ENCODE peak calls at places on chromosomes 4 and X, in ten cellular contexts. One of them, this sample, is unnamed.

GRCh38 chrX:16797358-16797757 is 11.1 kb downstream of the TXLNG start:
- DNase-seq in stimulated activated CD4-positive, alpha-beta T cell treated with anti-CD3 and anti-CD28 coated beads, Interleukin-4, amount 100 ng/mL, for 24 hours: no peak
- DNase-seq in fibroblast of lung: peak; percentile 62
- DNase-seq in GM04504: peak; percentile 17
- DNase-seq in adrenal gland: no peak
- DNase-seq in non-pigmented ciliary epithelial cell: no peak
- DNase-seq in iris pigment epithelial cell: peak; percentile 6
- DNase-seq in hippocampal formation: no peak
- DNase-seq in A549: no peak
- DNase-seq in germinal center: no peak
- DNase-seq in this sample: peak; percentile 69

GRCh38 chr4:95761441-95761840 is 78.5 kb upstream of the PDHA2 start:
- DNase-seq in stimulated activated CD4-positive, alpha-beta T cell treated with anti-CD3 and anti-CD28 coated beads, Interleukin-4, amount 100 ng/mL, for 24 hours: no peak
- DNase-seq in fibroblast of lung: peak; percentile 40
- DNase-seq in GM04504: no peak
- DNase-seq in adrenal gland: no peak
- DNase-seq in non-pigmented ciliary epithelial cell: peak; percentile 8
- DNase-seq in iris pigment epithelial cell: peak; percentile 36
- DNase-seq in hippocampal formation: no peak
- DNase-seq in A549: peak; percentile 21
- DNase-seq in germinal center: no peak
- DNase-seq in this sample: no peak

GRCh38 chr4:154076921-154077320 is 288.0 kb upstream of the SFRP2 start:
- DNase-seq in stimulated activated CD4-positive, alpha-beta T cell treated with anti-CD3 and anti-CD28 coated beads, Interleukin-4, amount 100 ng/mL, for 24 hours: no peak
- DNase-seq in fibroblast of lung: no peak
- DNase-seq in GM04504: peak; percentile 9
- DNase-seq in adrenal gland: no peak
- DNase-seq in non-pigmented ciliary epithelial cell: no peak
- DNase-seq in iris pigment epithelial cell: no peak
- DNase-seq in hippocampal formation: no peak
- DNase-seq in A549: no peak
- DNase-seq in germinal center: no peak
- DNase-seq in this sample: no peak

GRCh38 chr4:119132306-119132705 is 3.3 kb upstream of the MYOZ2 start:
- DNase-seq in stimulated activated CD4-positive, alpha-beta T cell treated with anti-CD3 and anti-CD28 coated beads, Interleukin-4, amount 100 ng/mL, for 24 hours: no peak
- DNase-seq in fibroblast of lung: no peak
- DNase-seq in GM04504: no peak
- DNase-seq in adrenal gland: no peak
- DNase-seq in non-pigmented ciliary epithelial cell: no peak
- DNase-seq in iris pigment epithelial cell: no peak
- DNase-seq in hippocampal formation: no peak
- DNase-seq in A549: no peak
- DNase-seq in germinal center: no peak
- DNase-seq in this sample: no peak

GRCh38 chr4:155906554-155907247 is 3.2 kb downstream of the TDO2 start:
- DNase-seq in stimulated activated CD4-positive, alpha-beta T cell treated with anti-CD3 and anti-CD28 coated beads, Interleukin-4, amount 100 ng/mL, for 24 hours: no peak
- DNase-seq in fibroblast of lung: peak; percentile 100
- DNase-seq in GM04504: peak; percentile 98
- DNase-seq in adrenal gland: no peak
- DNase-seq in non-pigmented ciliary epithelial cell: peak; percentile 93
- DNase-seq in iris pigment epithelial cell: peak; percentile 98
- DNase-seq in hippocampal formation: no peak
- DNase-seq in A549: peak; percentile 16
- DNase-seq in germinal center: no peak
- DNase-seq in this sample: peak; percentile 33

GRCh38 chr4:37737456-37737855 is 51.3 kb upstream of the RELL1 start:
- DNase-seq in stimulated activated CD4-positive, alpha-beta T cell treated with anti-CD3 and anti-CD28 coated beads, Interleukin-4, amount 100 ng/mL, for 24 hours: no peak
- DNase-seq in fibroblast of lung: peak; percentile 75
- DNase-seq in GM04504: peak; percentile 3
- DNase-seq in adrenal gland: no peak
- DNase-seq in non-pigmented ciliary epithelial cell: no peak
- DNase-seq in iris pigment epithelial cell: peak; percentile 83
- DNase-seq in hippocampal formation: no peak
- DNase-seq in A549: no peak
- DNase-seq in germinal center: no peak
- DNase-seq in this sample: no peak

GRCh38 chr4:102348701-102349100 is 3.4 kb upstream of the SLC39A8 start:
- DNase-seq in stimulated activated CD4-positive, alpha-beta T cell treated with anti-CD3 and anti-CD28 coated beads, Interleukin-4, amount 100 ng/mL, for 24 hours: no peak
- DNase-seq in fibroblast of lung: no peak
- DNase-seq in GM04504: no peak
- DNase-seq in adrenal gland: no peak
- DNase-seq in non-pigmented ciliary epithelial cell: no peak
- DNase-seq in iris pigment epithelial cell: no peak
- DNase-seq in hippocampal formation: no peak
- DNase-seq in A549: no peak
- DNase-seq in germinal center: no peak
- DNase-seq in this sample: no peak

GRCh38 chrX:103780701-103781402 is 4.2 kb downstream of the PLP1 start:
- DNase-seq in stimulated activated CD4-positive, alpha-beta T cell treated with anti-CD3 and anti-CD28 coated beads, Interleukin-4, amount 100 ng/mL, for 24 hours: no peak
- DNase-seq in fibroblast of lung: no peak
- DNase-seq in GM04504: no peak
- DNase-seq in adrenal gland: no peak
- DNase-seq in non-pigmented ciliary epithelial cell: no peak
- DNase-seq in iris pigment epithelial cell: no peak
- DNase-seq in hippocampal formation: peak; percentile 93
- DNase-seq in A549: no peak
- DNase-seq in germinal center: no peak
- DNase-seq in this sample: no peak

GRCh38 chrX:71095971-71096701 is 485 bp downstream of the FOXO4 start:
- DNase-seq in stimulated activated CD4-positive, alpha-beta T cell treated with anti-CD3 and anti-CD28 coated beads, Interleukin-4, amount 100 ng/mL, for 24 hours: no peak
- DNase-seq in fibroblast of lung: no peak
- DNase-seq in GM04504: no peak
- DNase-seq in adrenal gland: no peak
- DNase-seq in non-pigmented ciliary epithelial cell: no peak
- DNase-seq in iris pigment epithelial cell: no peak
- DNase-seq in hippocampal formation: peak; percentile 38
- DNase-seq in A549: no peak
- DNase-seq in germinal center: no peak
- DNase-seq in this sample: peak; percentile 84

GRCh38 chrX:146278381-146278780 is 460.8 kb downstream of the SLITRK2 start:
- DNase-seq in stimulated activated CD4-positive, alpha-beta T cell treated with anti-CD3 and anti-CD28 coated beads, Interleukin-4, amount 100 ng/mL, for 24 hours: no peak
- DNase-seq in fibroblast of lung: no peak
- DNase-seq in GM04504: no peak
- DNase-seq in adrenal gland: peak; percentile 19
- DNase-seq in non-pigmented ciliary epithelial cell: no peak
- DNase-seq in iris pigment epithelial cell: no peak
- DNase-seq in hippocampal formation: no peak
- DNase-seq in A549: no peak
- DNase-seq in germinal center: no peak
- DNase-seq in this sample: no peak

GRCh38 chrX:65712005-65712861 is 44.8 kb downstream of the MSN start:
- DNase-seq in stimulated activated CD4-positive, alpha-beta T cell treated with anti-CD3 and anti-CD28 coated beads, Interleukin-4, amount 100 ng/mL, for 24 hours: no peak
- DNase-seq in fibroblast of lung: peak; percentile 27
- DNase-seq in GM04504: no peak
- DNase-seq in adrenal gland: no peak
- DNase-seq in non-pigmented ciliary epithelial cell: no peak
- DNase-seq in iris pigment epithelial cell: no peak
- DNase-seq in hippocampal formation: no peak
- DNase-seq in A549: no peak
- DNase-seq in germinal center: no peak
- DNase-seq in this sample: no peak

GRCh38 chr4:37793562-37793961 is 32.9 kb upstream of the PGM2 start:
- DNase-seq in stimulated activated CD4-positive, alpha-beta T cell treated with anti-CD3 and anti-CD28 coated beads, Interleukin-4, amount 100 ng/mL, for 24 hours: no peak
- DNase-seq in fibroblast of lung: peak; percentile 28
- DNase-seq in GM04504: no peak
- DNase-seq in adrenal gland: no peak
- DNase-seq in non-pigmented ciliary epithelial cell: no peak
- DNase-seq in iris pigment epithelial cell: peak; percentile 15
- DNase-seq in hippocampal formation: no peak
- DNase-seq in A549: peak; percentile 17
- DNase-seq in germinal center: peak; percentile 8
- DNase-seq in this sample: no peak

GRCh38 chr4:85005865-85006377 is 39.4 kb upstream of the WDFY3 start:
- DNase-seq in stimulated activated CD4-positive, alpha-beta T cell treated with anti-CD3 and anti-CD28 coated beads, Interleukin-4, amount 100 ng/mL, for 24 hours: no peak
- DNase-seq in fibroblast of lung: peak; percentile 94
- DNase-seq in GM04504: peak; percentile 69
- DNase-seq in adrenal gland: peak; percentile 65
- DNase-seq in non-pigmented ciliary epithelial cell: no peak
- DNase-seq in iris pigment epithelial cell: peak; percentile 93
- DNase-seq in hippocampal formation: no peak
- DNase-seq in A549: no peak
- DNase-seq in germinal center: no peak
- DNase-seq in this sample: no peak

GRCh38 chr4:7186516-7187296 is 5.6 kb upstream of the SORCS2 start:
- DNase-seq in stimulated activated CD4-positive, alpha-beta T cell treated with anti-CD3 and anti-CD28 coated beads, Interleukin-4, amount 100 ng/mL, for 24 hours: no peak
- DNase-seq in fibroblast of lung: no peak
- DNase-seq in GM04504: no peak
- DNase-seq in adrenal gland: no peak
- DNase-seq in non-pigmented ciliary epithelial cell: no peak
- DNase-seq in iris pigment epithelial cell: no peak
- DNase-seq in hippocampal formation: no peak
- DNase-seq in A549: no peak
- DNase-seq in germinal center: no peak
- DNase-seq in this sample: peak; percentile 32

GRCh38 chr4:177385576-177386320 is 56.5 kb downstream of the AGA start:
- DNase-seq in stimulated activated CD4-positive, alpha-beta T cell treated with anti-CD3 and anti-CD28 coated beads, Interleukin-4, amount 100 ng/mL, for 24 hours: no peak
- DNase-seq in fibroblast of lung: peak; percentile 23
- DNase-seq in GM04504: peak; percentile 2
- DNase-seq in adrenal gland: no peak
- DNase-seq in non-pigmented ciliary epithelial cell: no peak
- DNase-seq in iris pigment epithelial cell: no peak
- DNase-seq in hippocampal formation: no peak
- DNase-seq in A549: no peak
- DNase-seq in germinal center: no peak
- DNase-seq in this sample: no peak

GRCh38 chr4:93771640-93772411 is 56.7 kb upstream of the ATOH1 start:
- DNase-seq in stimulated activated CD4-positive, alpha-beta T cell treated with anti-CD3 and anti-CD28 coated beads, Interleukin-4, amount 100 ng/mL, for 24 hours: no peak
- DNase-seq in fibroblast of lung: peak; percentile 12
- DNase-seq in GM04504: no peak
- DNase-seq in adrenal gland: no peak
- DNase-seq in non-pigmented ciliary epithelial cell: no peak
- DNase-seq in iris pigment epithelial cell: no peak
- DNase-seq in hippocampal formation: no peak
- DNase-seq in A549: no peak
- DNase-seq in germinal center: no peak
- DNase-seq in this sample: no peak

GRCh38 chr4:139905489-139905888 is 239.9 kb downstream of the MGST2 start:
- DNase-seq in stimulated activated CD4-positive, alpha-beta T cell treated with anti-CD3 and anti-CD28 coated beads, Interleukin-4, amount 100 ng/mL, for 24 hours: no peak
- DNase-seq in fibroblast of lung: no peak
- DNase-seq in GM04504: no peak
- DNase-seq in adrenal gland: no peak
- DNase-seq in non-pigmented ciliary epithelial cell: no peak
- DNase-seq in iris pigment epithelial cell: no peak
- DNase-seq in hippocampal formation: no peak
- DNase-seq in A549: no peak
- DNase-seq in germinal center: no peak
- DNase-seq in this sample: no peak

GRCh38 chrX:85619962-85620361 is 240.5 kb upstream of the POF1B start:
- DNase-seq in stimulated activated CD4-positive, alpha-beta T cell treated with anti-CD3 and anti-CD28 coated beads, Interleukin-4, amount 100 ng/mL, for 24 hours: no peak
- DNase-seq in fibroblast of lung: no peak
- DNase-seq in GM04504: no peak
- DNase-seq in adrenal gland: no peak
- DNase-seq in non-pigmented ciliary epithelial cell: no peak
- DNase-seq in iris pigment epithelial cell: no peak
- DNase-seq in hippocampal formation: no peak
- DNase-seq in A549: no peak
- DNase-seq in germinal center: no peak
- DNase-seq in this sample: no peak

GRCh38 chr4:55393461-55394320 is 2.1 kb upstream of the TMEM165 start:
- DNase-seq in stimulated activated CD4-positive, alpha-beta T cell treated with anti-CD3 and anti-CD28 coated beads, Interleukin-4, amount 100 ng/mL, for 24 hours: no peak
- DNase-seq in fibroblast of lung: peak; percentile 59
- DNase-seq in GM04504: no peak
- DNase-seq in adrenal gland: no peak
- DNase-seq in non-pigmented ciliary epithelial cell: no peak
- DNase-seq in iris pigment epithelial cell: no peak
- DNase-seq in hippocampal formation: peak; percentile 49
- DNase-seq in A549: no peak
- DNase-seq in germinal center: no peak
- DNase-seq in this sample: no peak

GRCh38 chr4:51831133-51831532 is 11.8 kb upstream of the DCUN1D4 start:
- DNase-seq in stimulated activated CD4-positive, alpha-beta T cell treated with anti-CD3 and anti-CD28 coated beads, Interleukin-4, amount 100 ng/mL, for 24 hours: peak; percentile 65
- DNase-seq in fibroblast of lung: peak; percentile 59
- DNase-seq in GM04504: no peak
- DNase-seq in adrenal gland: peak; percentile 73
- DNase-seq in non-pigmented ciliary epithelial cell: no peak
- DNase-seq in iris pigment epithelial cell: peak; percentile 55
- DNase-seq in hippocampal formation: no peak
- DNase-seq in A549: peak; percentile 47
- DNase-seq in germinal center: no peak
- DNase-seq in this sample: peak; percentile 72

GRCh38 chr4:168777277-168777965 is 232.6 kb downstream of the CBR4 start:
- DNase-seq in stimulated activated CD4-positive, alpha-beta T cell treated with anti-CD3 and anti-CD28 coated beads, Interleukin-4, amount 100 ng/mL, for 24 hours: no peak
- DNase-seq in fibroblast of lung: no peak
- DNase-seq in GM04504: no peak
- DNase-seq in adrenal gland: no peak
- DNase-seq in non-pigmented ciliary epithelial cell: no peak
- DNase-seq in iris pigment epithelial cell: no peak
- DNase-seq in hippocampal formation: no peak
- DNase-seq in A549: no peak
- DNase-seq in germinal center: no peak
- DNase-seq in this sample: no peak

GRCh38 chrX:53280703-53281320 is 572 bp downstream of the IQSEC2 start:
- DNase-seq in stimulated activated CD4-positive, alpha-beta T cell treated with anti-CD3 and anti-CD28 coated beads, Interleukin-4, amount 100 ng/mL, for 24 hours: no peak
- DNase-seq in fibroblast of lung: peak; percentile 46
- DNase-seq in GM04504: no peak
- DNase-seq in adrenal gland: peak; percentile 58
- DNase-seq in non-pigmented ciliary epithelial cell: no peak
- DNase-seq in iris pigment epithelial cell: peak; percentile 51
- DNase-seq in hippocampal formation: no peak
- DNase-seq in A549: no peak
- DNase-seq in germinal center: no peak
- DNase-seq in this sample: peak; percentile 66

GRCh38 chrX:111435469-111435868 is 23.5 kb upstream of the DCX start:
- DNase-seq in stimulated activated CD4-positive, alpha-beta T cell treated with anti-CD3 and anti-CD28 coated beads, Interleukin-4, amount 100 ng/mL, for 24 hours: no peak
- DNase-seq in fibroblast of lung: no peak
- DNase-seq in GM04504: no peak
- DNase-seq in adrenal gland: no peak
- DNase-seq in non-pigmented ciliary epithelial cell: no peak
- DNase-seq in iris pigment epithelial cell: no peak
- DNase-seq in hippocampal formation: no peak
- DNase-seq in A549: no peak
- DNase-seq in germinal center: no peak
- DNase-seq in this sample: no peak

GRCh38 chrX:11541510-11541909 is 124.2 kb downstream of the ARHGAP6 start:
- DNase-seq in stimulated activated CD4-positive, alpha-beta T cell treated with anti-CD3 and anti-CD28 coated beads, Interleukin-4, amount 100 ng/mL, for 24 hours: no peak
- DNase-seq in fibroblast of lung: peak; percentile 33
- DNase-seq in GM04504: no peak
- DNase-seq in adrenal gland: no peak
- DNase-seq in non-pigmented ciliary epithelial cell: no peak
- DNase-seq in iris pigment epithelial cell: no peak
- DNase-seq in hippocampal formation: no peak
- DNase-seq in A549: no peak
- DNase-seq in germinal center: no peak
- DNase-seq in this sample: no peak